ENCODE peak calls at places on chromosomes 7 and 10, in five cellular contexts. X, Q, G, R and T are unnamed samples.

GRCh38 chr10:112858990-112859520 is 91.0 kb upstream of the TCF7L2 start:
- DNase-seq in X (no peak), Q (no peak), G (no peak), R (no peak), T (no peak)

GRCh38 chr7:74275401-74275881 is 13.8 kb upstream of the CLIP2 start:
- DNase-seq in X (no peak), Q (peak; percentile 19), G (no peak), R (no peak), T (no peak)

GRCh38 chr7:100378114-100378760 is 5.0 kb downstream of the PILRA start:
- DNase-seq in X (no peak), Q (no peak), G (no peak), R (no peak), T (no peak)

GRCh38 chr7:133481676-133482075 is 228.8 kb downstream of the EXOC4 start:
- DNase-seq in X (no peak), Q (peak; percentile 62), G (no peak), R (no peak), T (no peak)

GRCh38 chr7:127632276-127632910 is 14.5 kb upstream of the PAX4 start:
- DNase-seq in X (no peak), Q (peak; percentile 44), G (no peak), R (no peak), T (no peak)

GRCh38 chr10:12195603-12196506 is at the start of the genes CDC123 and NUDT5:
- DNase-seq in X (peak; percentile 93), Q (peak; percentile 96), G (peak; percentile 92), R (peak; percentile 79), T (peak; percentile 91)

GRCh38 chr7:12921751-12922345 is 234.4 kb downstream of the ARL4A start:
- DNase-seq in X (no peak), Q (no peak), G (no peak), R (no peak), T (no peak)

GRCh38 chr7:28347462-28347861 is 64.9 kb upstream of the CREB5 start:
- DNase-seq in X (no peak), Q (peak; percentile 91), G (no peak), R (no peak), T (no peak)

GRCh38 chr7:99011341-99011705 is 132.6 kb downstream of the SMURF1 start:
- DNase-seq in X (no peak), Q (no peak), G (peak; percentile 60), R (no peak), T (no peak)

GRCh38 chr7:140439359-140439758 is 35.5 kb downstream of the RAB19 start:
- DNase-seq in X (no peak), Q (no peak), G (no peak), R (no peak), T (no peak)

GRCh38 chr10:104208730-104209129 is 23.4 kb downstream of the CFAP43 start:
- DNase-seq in X (no peak), Q (peak; percentile 7), G (no peak), R (no peak), T (no peak)

GRCh38 chr7:95213809-95214492 is 110.4 kb downstream of the PON1 start:
- DNase-seq in X (peak; percentile 75), Q (no peak), G (peak; percentile 91), R (no peak), T (peak; percentile 83)

GRCh38 chr7:127532151-127532550 is 53.2 kb downstream of the GCC1 start:
- DNase-seq in X (no peak), Q (no peak), G (no peak), R (no peak), T (no peak)

GRCh38 chr7:122301858-122302745 is 2.4 kb downstream of the FEZF1 start:
- DNase-seq in X (no peak), Q (no peak), G (no peak), R (no peak), T (no peak)

GRCh38 chr10:623477-624311 is 65.8 kb downstream of the DIP2C start:
- DNase-seq in X (no peak), Q (no peak), G (no peak), R (no peak), T (no peak)

GRCh38 chr7:66344166-66344565 is 139.0 kb downstream of the TPST1 start:
- DNase-seq in X (no peak), Q (peak; percentile 58), G (no peak), R (no peak), T (no peak)

GRCh38 chr10:86083664-86084175 is 282.9 kb downstream of the GRID1 start:
- DNase-seq in X (peak; percentile 17), Q (no peak), G (no peak), R (no peak), T (no peak)

GRCh38 chr10:6889718-6890117 is 309.6 kb upstream of the PRKCQ start:
- DNase-seq in X (no peak), Q (no peak), G (no peak), R (no peak), T (no peak)

GRCh38 chr10:105952153-105952552 is 1212.4 kb downstream of the SORCS1 start:
- DNase-seq in X (no peak), Q (peak; percentile 71), G (no peak), R (peak; percentile 5), T (no peak)

GRCh38 chr7:68535266-68535665 is 1063.0 kb upstream of the AUTS2 start:
- DNase-seq in X (no peak), Q (no peak), G (no peak), R (no peak), T (no peak)

GRCh38 chr10:124708922-124709520 is 35.2 kb downstream of the FAM53B start:
- DNase-seq in X (no peak), Q (no peak), G (no peak), R (no peak), T (no peak)

GRCh38 chr7:84844771-84845170 is 342.1 kb downstream of the SEMA3D start:
- DNase-seq in X (no peak), Q (peak; percentile 64), G (no peak), R (no peak), T (no peak)

GRCh38 chr7:86745019-86745745 is 101.5 kb downstream of the GRM3 start:
- DNase-seq in X (no peak), Q (no peak), G (no peak), R (peak; percentile 29), T (no peak)

GRCh38 chr7:105580022-105580740 is 1.1 kb downstream of the EFCAB10 start:
- DNase-seq in X (no peak), Q (no peak), G (no peak), R (no peak), T (no peak)

GRCh38 chr7:132656846-132657776 is 80.8 kb upstream of the PLXNA4 start:
- DNase-seq in X (no peak), Q (peak; percentile 4), G (no peak), R (no peak), T (no peak)

GRCh38 chr7:73735526-73735905 is 3.1 kb downstream of the ABHD11 start:
- DNase-seq in X (no peak), Q (no peak), G (no peak), R (no peak), T (no peak)

DNA sequence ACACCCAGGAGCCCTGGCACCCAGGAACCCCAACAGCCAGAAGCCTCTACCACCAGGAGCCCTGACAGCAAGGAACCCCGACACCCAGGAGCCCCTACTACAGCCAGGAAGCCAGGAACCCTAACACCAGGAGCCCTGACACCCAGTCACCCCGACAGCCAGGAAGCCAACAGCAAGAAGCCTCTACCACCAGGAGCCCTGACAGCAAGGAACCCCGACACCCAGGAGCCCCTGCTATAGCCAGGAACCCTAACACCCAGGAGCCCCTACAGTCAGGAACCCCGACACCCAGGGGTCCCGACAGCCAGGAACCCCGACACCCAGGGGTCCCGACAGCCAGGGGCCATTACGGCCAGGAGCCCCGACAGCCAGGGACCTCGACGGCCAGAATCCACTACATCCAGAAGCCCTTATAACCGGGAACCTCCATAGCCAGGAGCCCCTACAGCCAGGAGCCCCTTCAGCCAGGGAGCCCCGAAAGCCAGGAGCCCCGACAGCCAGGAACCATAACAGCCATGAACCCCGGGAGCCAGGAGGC is 446 bp upstream of the GLRX3 start:
- DNase-seq in X (no peak), Q (no peak), G (no peak), R (no peak), T (no peak)
- H3K4me1 ChIP-seq in X (no peaks in the 10 kb centered on the region), Q (peaks cover 32% of the 10 kb centered on the region), G (peaks cover 40% of the 10 kb centered on the region), R (peaks cover 15% of the 10 kb centered on the region), T (peaks cover 20% of the 10 kb centered on the region)

GRCh38 chr7:35286422-35286821 is 32.5 kb upstream of the TBX20 start:
- DNase-seq in X (no peak), Q (no peak), G (no peak), R (no peak), T (no peak)

GRCh38 chr7:35286986-35287385 is 33.1 kb upstream of the TBX20 start:
- DNase-seq in X (no peak), Q (no peak), G (no peak), R (no peak), T (no peak)

GRCh38 chr7:35280854-35281253 is 27.0 kb upstream of the TBX20 start:
- DNase-seq in X (no peak), Q (no peak), G (no peak), R (no peak), T (no peak)

GRCh38 chr7:35289376-35289775 is 35.5 kb upstream of the TBX20 start:
- DNase-seq in X (no peak), Q (no peak), G (no peak), R (no peak), T (no peak)

GRCh38 chr7:35285799-35286198 is 31.9 kb upstream of the TBX20 start:
- DNase-seq in X (no peak), Q (no peak), G (no peak), R (no peak), T (no peak)
- H3K4me1 ChIP-seq in X (no peaks in the 10 kb centered on the region), Q (no peaks in the 10 kb centered on the region), G (no peaks in the 10 kb centered on the region), R (peaks cover 4% of the 10 kb centered on the region), T (no peaks in the 10 kb centered on the region)

GRCh38 chr10:93755443-93756127 is 2.2 kb upstream of the LGI1 start:
- DNase-seq in X (no peak), Q (no peak), G (no peak), R (no peak), T (no peak)
- H3K4me1 ChIP-seq in X (no peaks in the 10 kb centered on the region), Q (peaks cover 9% of the 10 kb centered on the region), G (peaks cover 38% of the 10 kb centered on the region), R (no peaks in the 10 kb centered on the region), T (no peaks in the 10 kb centered on the region)

DNA sequence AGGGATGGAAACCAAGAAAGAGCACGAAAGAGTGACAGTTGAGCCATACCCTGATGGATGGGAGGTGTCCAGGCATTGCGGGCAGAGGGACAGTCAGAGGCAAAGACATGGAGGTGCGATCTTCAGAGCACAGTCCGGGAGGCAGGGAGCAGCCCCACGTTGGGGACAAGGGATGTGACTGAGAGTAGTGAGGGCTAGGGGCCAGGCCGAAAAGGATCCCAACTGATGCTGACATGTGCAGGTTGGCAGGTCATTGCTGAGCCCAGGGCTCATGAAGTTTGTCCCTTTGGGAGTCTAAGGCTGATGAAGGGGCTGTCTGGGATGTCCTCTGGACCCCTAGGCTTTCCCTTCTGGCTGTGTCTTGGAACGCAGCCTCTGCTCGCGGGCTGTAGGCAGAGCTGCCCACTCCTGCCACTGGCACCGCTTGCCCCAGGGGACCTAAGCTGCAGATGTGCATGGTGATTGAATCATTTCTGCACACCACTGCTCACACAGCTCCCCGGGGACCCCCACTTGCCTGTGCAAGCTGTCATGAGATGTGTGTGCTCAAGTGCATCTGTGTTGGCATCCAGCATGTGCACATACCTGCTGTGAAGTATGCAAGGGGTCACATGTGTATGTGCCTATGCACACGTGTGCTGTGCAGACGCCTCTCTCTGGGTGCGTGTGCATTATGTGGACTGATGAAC is 125.1 kb downstream of the ZMIZ1 start:
- DNase-seq in X (no peak), Q (no peak), G (no peak), R (no peak), T (no peak)
- H3K4me1 ChIP-seq in X (no peaks in the 10 kb centered on the region), Q (peaks cover 43% of the 10 kb centered on the region), G (peaks cover 29% of the 10 kb centered on the region), R (peaks cover 6% of the 10 kb centered on the region), T (peaks cover 3% of the 10 kb centered on the region)

DNA sequence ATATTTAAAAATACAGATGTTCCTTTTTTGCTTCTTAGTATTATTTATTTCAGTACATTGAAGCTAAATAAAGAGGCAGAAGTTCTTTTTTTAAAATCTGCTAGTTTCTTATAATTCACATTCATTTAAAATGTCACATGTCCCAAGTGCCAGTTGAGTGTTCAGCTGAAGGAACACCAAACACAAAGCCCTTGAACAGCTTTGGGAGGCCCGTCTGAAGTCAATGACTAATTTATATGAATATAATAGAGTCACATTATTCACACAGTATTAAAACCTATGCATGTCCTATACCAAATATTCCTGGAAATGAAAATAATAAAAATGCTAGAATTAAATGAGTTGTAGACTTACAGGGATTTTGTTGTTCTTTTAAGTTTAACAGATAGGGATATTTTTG is 70.3 kb downstream of the GNAI1 start:
- DNase-seq in X (no peak), Q (no peak), G (no peak), R (no peak), T (no peak)
- H3K4me1 ChIP-seq in X (no peaks in the 10 kb centered on the region), Q (peaks cover 20% of the 10 kb centered on the region), G (peaks cover 9% of the 10 kb centered on the region), R (peaks cover 12% of the 10 kb centered on the region), T (no peaks in the 10 kb centered on the region)